ENCODE peak calls at places on chromosomes 7 and 10, in five cellular contexts. One of them, this sample, is unnamed.

GRCh38 chr7:140609646-140610045 is 31.0 kb downstream of the DENND2A start:
- DNase-seq in foreskin fibroblast: peak; percentile 77
- DNase-seq in IMR-90: peak; percentile 84
- DNase-seq in lung: no peak
- DNase-seq in tibial nerve: no peak
- DNase-seq in this sample: no peak

GRCh38 chr10:106271237-106271636 is 893.3 kb downstream of the SORCS1 start:
- DNase-seq in foreskin fibroblast: no peak
- DNase-seq in IMR-90: no peak
- DNase-seq in lung: no peak
- DNase-seq in tibial nerve: no peak
- DNase-seq in this sample: no peak

GRCh38 chr7:42456756-42457276 is 219.8 kb upstream of the GLI3 start:
- DNase-seq in foreskin fibroblast: no peak
- DNase-seq in IMR-90: no peak
- DNase-seq in lung: no peak
- DNase-seq in tibial nerve: no peak
- DNase-seq in this sample: no peak

GRCh38 chr7:94330474-94331027 is 64.1 kb upstream of the COL1A2 start:
- DNase-seq in foreskin fibroblast: no peak
- DNase-seq in IMR-90: no peak
- DNase-seq in lung: no peak
- DNase-seq in tibial nerve: no peak
- DNase-seq in this sample: no peak

GRCh38 chr7:24975647-24976260 is 4.2 kb downstream of the OSBPL3 start:
- DNase-seq in foreskin fibroblast: peak; percentile 84
- DNase-seq in IMR-90: peak; percentile 71
- DNase-seq in lung: no peak
- DNase-seq in tibial nerve: no peak
- DNase-seq in this sample: no peak

GRCh38 chr10:124545346-124545745 is 83.7 kb downstream of the LHPP start:
- DNase-seq in foreskin fibroblast: no peak
- DNase-seq in IMR-90: no peak
- DNase-seq in lung: no peak
- DNase-seq in tibial nerve: no peak
- DNase-seq in this sample: no peak

GRCh38 chr10:1089017-1089689 is 33.0 kb downstream of the WDR37 start:
- DNase-seq in foreskin fibroblast: no peak
- DNase-seq in IMR-90: no peak
- DNase-seq in lung: peak; percentile 23
- DNase-seq in tibial nerve: no peak
- DNase-seq in this sample: no peak

GRCh38 chr7:137836113-137836509 is 10.7 kb downstream of the DGKI start:
- DNase-seq in foreskin fibroblast: peak; percentile 28
- DNase-seq in IMR-90: peak; percentile 76
- DNase-seq in lung: no peak
- DNase-seq in tibial nerve: no peak
- DNase-seq in this sample: no peak

GRCh38 chr7:46369933-46370654 is 449.0 kb upstream of the IGFBP3 start:
- DNase-seq in foreskin fibroblast: peak; percentile 91
- DNase-seq in IMR-90: peak; percentile 91
- DNase-seq in lung: no peak
- DNase-seq in tibial nerve: no peak
- DNase-seq in this sample: no peak

GRCh38 chr10:3652886-3653285 is 132.1 kb downstream of the KLF6 start:
- DNase-seq in foreskin fibroblast: no peak
- DNase-seq in IMR-90: peak; percentile 40
- DNase-seq in lung: no peak
- DNase-seq in tibial nerve: no peak
- DNase-seq in this sample: no peak

GRCh38 chr7:128236924-128237586 is 4.0 kb upstream of the LEP start:
- DNase-seq in foreskin fibroblast: peak; percentile 87
- DNase-seq in IMR-90: peak; percentile 90
- DNase-seq in lung: peak; percentile 33
- DNase-seq in tibial nerve: no peak
- DNase-seq in this sample: no peak

GRCh38 chr10:100022403-100022802 is 12.7 kb upstream of the DNMBP start:
- DNase-seq in foreskin fibroblast: peak; percentile 78
- DNase-seq in IMR-90: peak; percentile 65
- DNase-seq in lung: no peak
- DNase-seq in tibial nerve: no peak
- DNase-seq in this sample: no peak

GRCh38 chr7:94655884-94656657 is at the start of gene SGCE:
- DNase-seq in foreskin fibroblast: peak; percentile 91
- DNase-seq in IMR-90: peak; percentile 71
- DNase-seq in lung: peak; percentile 81
- DNase-seq in tibial nerve: peak; percentile 63
- DNase-seq in this sample: peak; percentile 69

GRCh38 chr7:101550641-101551531 is 78.2 kb downstream of the MYL10 start:
- DNase-seq in foreskin fibroblast: peak; percentile 57
- DNase-seq in IMR-90: no peak
- DNase-seq in lung: no peak
- DNase-seq in tibial nerve: no peak
- DNase-seq in this sample: peak; percentile 10

GRCh38 chr7:54995631-54996340 is 23.0 kb upstream of the EGFR start:
- DNase-seq in foreskin fibroblast: peak; percentile 83
- DNase-seq in IMR-90: peak; percentile 91
- DNase-seq in lung: no peak
- DNase-seq in tibial nerve: no peak
- DNase-seq in this sample: no peak

GRCh38 chr10:17675638-17676037 is 31.7 kb downstream of the STAM start:
- DNase-seq in foreskin fibroblast: peak; percentile 13
- DNase-seq in IMR-90: no peak
- DNase-seq in lung: no peak
- DNase-seq in tibial nerve: no peak
- DNase-seq in this sample: no peak

GRCh38 chr10:29631049-29631339 is 3.8 kb downstream of the SVIL start:
- DNase-seq in foreskin fibroblast: no peak
- DNase-seq in IMR-90: no peak
- DNase-seq in lung: no peak
- DNase-seq in tibial nerve: no peak
- DNase-seq in this sample: no peak

GRCh38 chr10:13271552-13272163 is 28.2 kb downstream of the PHYH start:
- DNase-seq in foreskin fibroblast: peak; percentile 55
- DNase-seq in IMR-90: peak; percentile 22
- DNase-seq in lung: no peak
- DNase-seq in tibial nerve: peak; percentile 10
- DNase-seq in this sample: no peak

GRCh38 chr7:82810558-82811259 is 352.0 kb downstream of the PCLO start:
- DNase-seq in foreskin fibroblast: peak; percentile 90
- DNase-seq in IMR-90: peak; percentile 83
- DNase-seq in lung: no peak
- DNase-seq in tibial nerve: peak; percentile 38
- DNase-seq in this sample: no peak

GRCh38 chr10:103661198-103661950 is 167.9 kb downstream of the NEURL1 start:
- DNase-seq in foreskin fibroblast: peak; percentile 96
- DNase-seq in IMR-90: peak; percentile 94
- DNase-seq in lung: peak; percentile 84
- DNase-seq in tibial nerve: peak; percentile 88
- DNase-seq in this sample: no peak

GRCh38 chr10:79347894-79348639 is 798 bp downstream of the PPIF start:
- DNase-seq in foreskin fibroblast: peak; percentile 86
- DNase-seq in IMR-90: peak; percentile 69
- DNase-seq in lung: peak; percentile 70
- DNase-seq in tibial nerve: peak; percentile 58
- DNase-seq in this sample: no peak

GRCh38 chr7:157984138-157984913 is 603.3 kb downstream of the PTPRN2 start:
- DNase-seq in foreskin fibroblast: no peak
- DNase-seq in IMR-90: no peak
- DNase-seq in lung: no peak
- DNase-seq in tibial nerve: no peak
- DNase-seq in this sample: no peak

GRCh38 chr10:25209618-25210017 is 34.8 kb downstream of the GPR158 start:
- DNase-seq in foreskin fibroblast: no peak
- DNase-seq in IMR-90: no peak
- DNase-seq in lung: no peak
- DNase-seq in tibial nerve: no peak
- DNase-seq in this sample: no peak

GRCh38 chr10:77117501-77117900 is 520.1 kb downstream of the KCNMA1 start:
- DNase-seq in foreskin fibroblast: no peak
- DNase-seq in IMR-90: peak; percentile 22
- DNase-seq in lung: no peak
- DNase-seq in tibial nerve: no peak
- DNase-seq in this sample: no peak

GRCh38 chr10:77120012-77120411 is 517.6 kb downstream of the KCNMA1 start:
- DNase-seq in foreskin fibroblast: no peak
- DNase-seq in IMR-90: no peak
- DNase-seq in lung: no peak
- DNase-seq in tibial nerve: no peak
- DNase-seq in this sample: no peak

GRCh38 chr10:77118603-77119282 is 518.9 kb downstream of the KCNMA1 start:
- DNase-seq in foreskin fibroblast: no peak
- DNase-seq in IMR-90: no peak
- DNase-seq in lung: no peak
- DNase-seq in tibial nerve: no peak
- DNase-seq in this sample: no peak

GRCh38 chr10:77114181-77114821 is 523.3 kb downstream of the KCNMA1 start:
- DNase-seq in foreskin fibroblast: no peak
- DNase-seq in IMR-90: no peak
- DNase-seq in lung: no peak
- DNase-seq in tibial nerve: no peak
- DNase-seq in this sample: no peak

GRCh38 chr10:77116904-77117303 is 520.7 kb downstream of the KCNMA1 start:
- DNase-seq in foreskin fibroblast: no peak
- DNase-seq in IMR-90: no peak
- DNase-seq in lung: no peak
- DNase-seq in tibial nerve: no peak
- DNase-seq in this sample: no peak
- TF ChIP-seq CTCF in foreskin fibroblast: no peak
- TF ChIP-seq CTCF in IMR-90: no peak
- TF ChIP-seq CTCF in lung: no peak
- TF ChIP-seq CTCF in tibial nerve: no peak
- TF ChIP-seq CTCF in this sample: no peak

DNA sequence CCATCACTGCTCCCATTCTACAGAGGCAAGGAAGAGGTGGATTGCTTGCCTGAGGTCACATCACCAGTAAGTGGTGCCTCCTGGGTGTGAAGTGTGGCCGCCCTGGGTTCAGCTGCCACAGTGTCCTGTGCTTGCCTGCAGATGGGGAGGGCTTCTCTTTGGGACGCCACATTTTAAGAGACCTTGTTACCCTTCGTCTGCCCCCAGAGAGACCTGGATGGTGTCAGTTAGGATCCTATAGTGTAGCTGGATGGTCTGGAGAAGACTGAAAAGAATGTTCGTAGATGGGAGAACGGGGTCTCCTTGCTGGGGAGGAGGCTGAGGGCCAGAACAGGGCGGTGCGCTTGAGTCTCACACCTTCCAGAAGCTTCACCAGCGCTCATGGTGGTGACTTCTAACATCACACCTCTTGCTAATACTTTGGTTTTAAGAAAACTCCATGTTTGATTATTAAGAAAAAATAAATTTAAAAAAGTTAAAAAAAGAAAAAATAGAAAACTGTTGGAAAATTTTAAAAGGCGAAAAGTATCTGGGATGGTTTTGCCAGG is 2.3 kb downstream of the DOCK1 start:
- DNase-seq in foreskin fibroblast: no peak
- DNase-seq in IMR-90: no peak
- DNase-seq in lung: no peak
- DNase-seq in tibial nerve: no peak
- DNase-seq in this sample: no peak
- TF ChIP-seq CTCF in foreskin fibroblast: no peak
- TF ChIP-seq CTCF in IMR-90: peak; percentile 4
- TF ChIP-seq CTCF in lung: no peak
- TF ChIP-seq CTCF in tibial nerve: no peak
- TF ChIP-seq CTCF in this sample: peak; percentile 22

GRCh38 chr7:7654964-7655363 is 14.4 kb downstream of the UMAD1 start:
- DNase-seq in foreskin fibroblast: no peak
- DNase-seq in IMR-90: no peak
- DNase-seq in lung: no peak
- DNase-seq in tibial nerve: no peak
- DNase-seq in this sample: no peak
- TF ChIP-seq CTCF in foreskin fibroblast: no peak
- TF ChIP-seq CTCF in IMR-90: no peak
- TF ChIP-seq CTCF in lung: no peak
- TF ChIP-seq CTCF in tibial nerve: no peak
- TF ChIP-seq CTCF in this sample: no peak

DNA sequence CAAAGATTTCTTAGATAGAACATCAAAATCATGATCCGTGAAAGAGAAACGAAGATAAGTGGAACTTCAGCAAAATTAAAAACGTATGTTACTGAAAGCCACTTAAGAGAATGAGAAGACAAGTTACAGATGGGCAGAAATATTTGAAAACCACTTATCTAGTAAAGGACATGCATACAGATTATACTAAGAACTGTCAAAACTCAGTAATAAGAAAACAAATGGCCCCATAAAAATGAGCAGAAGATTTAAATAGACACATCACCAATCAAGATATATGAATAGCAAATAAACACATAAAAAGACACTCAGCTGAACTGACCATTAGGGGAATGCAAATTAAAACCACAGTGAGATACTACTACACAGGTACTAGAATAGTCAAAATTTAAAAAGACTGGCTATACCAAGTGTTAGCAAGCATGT is 343.7 kb downstream of the PTEN start:
- DNase-seq in foreskin fibroblast: peak; percentile 59
- DNase-seq in IMR-90: no peak
- DNase-seq in lung: no peak
- DNase-seq in tibial nerve: no peak
- DNase-seq in this sample: no peak
- TF ChIP-seq CTCF in foreskin fibroblast: no peak
- TF ChIP-seq CTCF in IMR-90: no peak
- TF ChIP-seq CTCF in lung: no peak
- TF ChIP-seq CTCF in tibial nerve: no peak
- TF ChIP-seq CTCF in this sample: no peak